ENCODE peak calls at places on chromosomes 11 and 22, in four cellular contexts. One of them, this sample, is unnamed.

GRCh38 chr11:88631497-88631896 is 294.0 kb upstream of the CTSC start:
- DNase-seq in activated T-cell treated with anti-CD3 and anti-CD28 coated beads for 1 hour: no peak
- DNase-seq in LHCN-M2: peak; percentile 3
- DNase-seq in AG09319: no peak
- DNase-seq in this sample: no peak

GRCh38 chr22:31635638-31636306 is 26.2 kb downstream of the PISD start:
- DNase-seq in LHCN-M2: no peak
- DNase-seq in AG09319: no peak
- DNase-seq in activated T-cell treated with anti-CD3 and anti-CD28 coated beads for 1 hour: no peak
- DNase-seq in this sample: no peak

GRCh38 chr11:121473064-121473777 is 20.5 kb upstream of the SORL1-AS1 start:
- DNase-seq in activated T-cell treated with anti-CD3 and anti-CD28 coated beads for 1 hour: no peak
- DNase-seq in LHCN-M2: peak; percentile 2
- DNase-seq in AG09319: no peak
- DNase-seq in this sample: no peak

GRCh38 chr22:21981874-21982273 is 713 bp downstream of the TOP3B start:
- DNase-seq in activated T-cell treated with anti-CD3 and anti-CD28 coated beads for 1 hour: no peak
- DNase-seq in LHCN-M2: no peak
- DNase-seq in AG09319: no peak
- DNase-seq in this sample: no peak

GRCh38 chr11:124941703-124942102 is 5.9 kb upstream of the HEPACAM start:
- DNase-seq in LHCN-M2: no peak
- DNase-seq in activated T-cell treated with anti-CD3 and anti-CD28 coated beads for 1 hour: no peak
- DNase-seq in AG09319: no peak
- DNase-seq in this sample: no peak

GRCh38 chr11:65492637-65493366 is 6.0 kb upstream of the MALAT1 start:
- DNase-seq in LHCN-M2: peak; percentile 88
- DNase-seq in activated T-cell treated with anti-CD3 and anti-CD28 coated beads for 1 hour: no peak
- DNase-seq in AG09319: peak; percentile 61
- DNase-seq in this sample: no peak

GRCh38 chr22:50308597-50308935 is 1.1 kb upstream of the PLXNB2 start:
- DNase-seq in AG09319: no peak
- DNase-seq in activated T-cell treated with anti-CD3 and anti-CD28 coated beads for 1 hour: no peak
- DNase-seq in LHCN-M2: peak; percentile 80
- DNase-seq in this sample: no peak

GRCh38 chr11:35680506-35680905 is 17.9 kb downstream of the TRIM44 start:
- DNase-seq in LHCN-M2: no peak
- DNase-seq in AG09319: no peak
- DNase-seq in activated T-cell treated with anti-CD3 and anti-CD28 coated beads for 1 hour: no peak
- DNase-seq in this sample: no peak

GRCh38 chr11:106961048-106961447 is 57.2 kb downstream of the GUCY1A2 start:
- DNase-seq in AG09319: no peak
- DNase-seq in LHCN-M2: no peak
- DNase-seq in activated T-cell treated with anti-CD3 and anti-CD28 coated beads for 1 hour: no peak
- DNase-seq in this sample: no peak

GRCh38 chr11:377174-377865 is 8.0 kb downstream of the B4GALNT4 start:
- DNase-seq in LHCN-M2: no peak
- DNase-seq in AG09319: no peak
- DNase-seq in activated T-cell treated with anti-CD3 and anti-CD28 coated beads for 1 hour: no peak
- DNase-seq in this sample: no peak

GRCh38 chr11:114348200-114349191 is 51.8 kb downstream of the C11orf71 start:
- DNase-seq in AG09319: peak; percentile 42
- DNase-seq in activated T-cell treated with anti-CD3 and anti-CD28 coated beads for 1 hour: peak; percentile 9
- DNase-seq in LHCN-M2: peak; percentile 77
- DNase-seq in this sample: peak; percentile 31

GRCh38 chr22:42368379-42369249 is 63.6 kb downstream of the NFAM1 start:
- DNase-seq in LHCN-M2: no peak
- DNase-seq in AG09319: no peak
- DNase-seq in activated T-cell treated with anti-CD3 and anti-CD28 coated beads for 1 hour: no peak
- DNase-seq in this sample: no peak

GRCh38 chr11:70402685-70403084 is 4.4 kb downstream of the CTTN start:
- DNase-seq in AG09319: no peak
- DNase-seq in activated T-cell treated with anti-CD3 and anti-CD28 coated beads for 1 hour: no peak
- DNase-seq in LHCN-M2: no peak
- DNase-seq in this sample: no peak

GRCh38 chr22:23549198-23549595 is 30.9 kb downstream of the IGLL1 start:
- DNase-seq in AG09319: no peak
- DNase-seq in activated T-cell treated with anti-CD3 and anti-CD28 coated beads for 1 hour: no peak
- DNase-seq in LHCN-M2: no peak
- DNase-seq in this sample: no peak

GRCh38 chr11:112318193-112318592 is 57.5 kb upstream of the PLET1 start:
- DNase-seq in LHCN-M2: peak; percentile 98
- DNase-seq in AG09319: peak; percentile 70
- DNase-seq in activated T-cell treated with anti-CD3 and anti-CD28 coated beads for 1 hour: no peak
- DNase-seq in this sample: peak; percentile 51

GRCh38 chr11:124483422-124483821 is 37.9 kb upstream of the OR8B8 start:
- DNase-seq in AG09319: no peak
- DNase-seq in LHCN-M2: no peak
- DNase-seq in activated T-cell treated with anti-CD3 and anti-CD28 coated beads for 1 hour: no peak
- DNase-seq in this sample: no peak

GRCh38 chr22:39405346-39406085 is 5.9 kb downstream of the TAB1 start:
- DNase-seq in AG09319: peak; percentile 32
- DNase-seq in LHCN-M2: no peak
- DNase-seq in activated T-cell treated with anti-CD3 and anti-CD28 coated beads for 1 hour: no peak
- DNase-seq in this sample: no peak

GRCh38 chr22:35882226-35883027 is 146.2 kb downstream of the RBFOX2 start:
- DNase-seq in LHCN-M2: no peak
- DNase-seq in activated T-cell treated with anti-CD3 and anti-CD28 coated beads for 1 hour: no peak
- DNase-seq in AG09319: no peak
- DNase-seq in this sample: no peak

GRCh38 chr22:25702571-25703167 is 39.3 kb upstream of the MYO18B start:
- DNase-seq in LHCN-M2: no peak
- DNase-seq in AG09319: no peak
- DNase-seq in activated T-cell treated with anti-CD3 and anti-CD28 coated beads for 1 hour: no peak
- DNase-seq in this sample: no peak

GRCh38 chr11:64120951-64121569 is 44.9 kb downstream of the MACROD1 start:
- DNase-seq in activated T-cell treated with anti-CD3 and anti-CD28 coated beads for 1 hour: no peak
- DNase-seq in AG09319: no peak
- DNase-seq in LHCN-M2: peak; percentile 63
- DNase-seq in this sample: no peak

GRCh38 chr11:45262900-45263299 is 23.2 kb downstream of the SYT13 start:
- DNase-seq in AG09319: no peak
- DNase-seq in activated T-cell treated with anti-CD3 and anti-CD28 coated beads for 1 hour: no peak
- DNase-seq in LHCN-M2: no peak
- DNase-seq in this sample: no peak

GRCh38 chr22:29225422-29226090 is 19.9 kb downstream of the EMID1 start:
- DNase-seq in AG09319: no peak
- DNase-seq in LHCN-M2: peak; percentile 88
- DNase-seq in activated T-cell treated with anti-CD3 and anti-CD28 coated beads for 1 hour: no peak
- DNase-seq in this sample: no peak

GRCh38 chr11:19805827-19806226 is 93.2 kb downstream of the NAV2 start:
- DNase-seq in AG09319: no peak
- DNase-seq in LHCN-M2: no peak
- DNase-seq in activated T-cell treated with anti-CD3 and anti-CD28 coated beads for 1 hour: no peak
- DNase-seq in this sample: no peak